ENCODE peak calls at places on chromosomes 11 and 22, in ten cellular contexts. Z, X, E, C, Q, L, V, F, U and M are unnamed samples.

GRCh38 chr22:45478108-45478771 is 24.4 kb upstream of the FBLN1 start:
- DNase-seq in Z (peak), X (no peak), E (peak), C (no peak), Q (no peak), L (peak), V (peak), F (no peak), U (no peak), M (no peak)

GRCh38 chr11:66855574-66856495 is 1.0 kb upstream of the LRFN4 start:
- DNase-seq in Z (peak), X (peak), E (peak), C (peak), Q (peak), L (peak), V (peak), F (peak), U (peak), M (peak)

GRCh38 chr11:19072464-19072863 is 11.9 kb upstream of the MRGPRX2 start:
- DNase-seq in Z (no peak), X (no peak), E (no peak), C (no peak), Q (no peak), L (no peak), V (peak), F (peak), U (peak), M (no peak)

GRCh38 chr22:41874090-41874489 is 40.8 kb downstream of the SHISA8 start:
- DNase-seq in Z (no peak), X (no peak), E (no peak), C (no peak), Q (no peak), L (no peak), V (no peak), F (no peak), U (no peak), M (no peak)

GRCh38 chr22:44408227-44409192 is 89.5 kb downstream of the RTL6 start:
- DNase-seq in Z (no peak), X (no peak), E (no peak), C (no peak), Q (no peak), L (no peak), V (peak), F (no peak), U (no peak), M (peak)

GRCh38 chr11:118530683-118531596 is at the start of gene TMEM25:
- DNase-seq in Z (peak), X (peak), E (peak), C (peak), Q (peak), L (peak), V (peak), F (peak), U (peak), M (peak)

GRCh38 chr11:115590254-115590653 is 86.0 kb upstream of the CADM1 start:
- DNase-seq in Z (no peak), X (peak), E (no peak), C (peak), Q (no peak), L (no peak), V (no peak), F (no peak), U (no peak), M (no peak)

GRCh38 chr11:107496011-107496410 is 38.4 kb upstream of the CWF19L2 start:
- DNase-seq in Z (peak), X (no peak), E (peak), C (no peak), Q (no peak), L (no peak), V (no peak), F (no peak), U (no peak), M (no peak)

GRCh38 chr22:17536269-17536668 is 27.0 kb upstream of the SLC25A18 start:
- DNase-seq in Z (no peak), X (no peak), E (peak), C (no peak), Q (no peak), L (no peak), V (no peak), F (no peak), U (no peak), M (peak)

GRCh38 chr22:24772493-24773220 is 1.9 kb downstream of the PIWIL3 start:
- DNase-seq in Z (peak), X (peak), E (peak), C (peak), Q (no peak), L (no peak), V (no peak), F (no peak), U (no peak), M (no peak)
- H3K27ac ChIP-seq in Z (no peak), X (no peak), E (no peak), C (no peak), Q (no peak), L (no peak), V (no peak), F (no peak), U (no peak), M (no peak)

GRCh38 chr11:534197-534591 is 1.2 kb downstream of the HRAS start:
- DNase-seq in Z (no peak), X (no peak), E (no peak), C (no peak), Q (no peak), L (no peak), V (no peak), F (peak), U (no peak), M (peak)

GRCh38 chr11:533586-534196 is 1.7 kb downstream of the HRAS start:
- DNase-seq in Z (no peak), X (no peak), E (no peak), C (no peak), Q (no peak), L (no peak), V (no peak), F (peak), U (no peak), M (no peak)

GRCh38 chr11:533049-533585 is 2.3 kb downstream of the HRAS start:
- DNase-seq in Z (no peak), X (no peak), E (no peak), C (no peak), Q (no peak), L (no peak), V (no peak), F (peak), U (no peak), M (no peak)

GRCh38 chr11:535519-536454 is at the start of gene HRAS:
- DNase-seq in Z (peak), X (peak), E (peak), C (peak), Q (peak), L (peak), V (peak), F (peak), U (peak), M (peak)

DNA sequence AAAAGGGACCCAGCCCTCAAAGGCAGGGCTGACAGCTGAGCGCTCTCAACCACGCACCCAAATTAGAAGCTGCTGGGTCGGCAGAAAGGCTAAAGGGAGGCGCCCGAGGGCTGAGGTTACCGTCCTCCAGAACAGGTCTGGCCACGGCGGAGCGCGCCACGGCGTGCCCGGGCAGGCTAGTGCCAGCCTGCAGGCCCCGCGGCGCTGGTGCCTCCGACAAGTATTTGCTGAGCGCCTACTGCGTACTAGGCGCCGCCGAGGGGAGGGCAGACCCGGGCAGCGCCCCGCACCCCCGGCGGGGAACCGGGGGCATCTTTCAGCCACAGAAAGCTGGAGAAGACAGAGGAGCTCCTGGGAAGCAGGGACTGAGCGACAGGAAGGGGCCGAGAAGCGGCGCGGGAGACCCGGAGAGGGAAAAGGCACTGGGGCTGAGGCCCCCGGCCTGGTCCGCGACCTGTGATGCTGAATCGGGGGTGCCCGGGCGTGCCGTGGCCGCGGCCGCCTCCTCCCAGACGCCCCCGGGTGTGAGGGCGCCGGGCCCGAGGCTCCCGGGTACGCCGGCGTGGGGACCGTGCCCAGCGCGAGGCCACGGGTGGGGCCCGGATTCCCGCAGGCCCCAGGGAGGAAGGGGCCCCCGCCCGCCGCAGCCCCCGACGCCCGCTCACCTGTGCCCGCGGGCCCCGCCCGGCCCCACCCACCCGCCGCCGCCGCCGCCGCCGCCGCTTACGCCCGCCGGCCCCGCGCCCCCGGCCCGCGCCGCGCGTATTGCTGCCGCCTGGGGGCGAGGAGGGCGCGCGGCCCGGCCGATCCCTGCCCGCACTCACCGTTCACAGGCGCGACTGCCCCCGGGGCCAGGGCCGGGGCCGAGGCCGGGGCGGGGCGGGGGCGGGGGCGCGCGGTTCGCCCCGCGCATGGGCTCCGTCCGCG is 521 bp downstream of the HRAS start:
- DNase-seq in Z (no peak), X (peak), E (peak), C (peak), Q (peak), L (no peak), V (peak), F (peak), U (peak), M (no peak)
- TF ChIP-seq CTCF in Z (peak), X (peak), E (no peak), C (no peak), Q (no peak), L (peak), V (no peak), F (no peak), U (no peak), M (no peak)

DNA sequence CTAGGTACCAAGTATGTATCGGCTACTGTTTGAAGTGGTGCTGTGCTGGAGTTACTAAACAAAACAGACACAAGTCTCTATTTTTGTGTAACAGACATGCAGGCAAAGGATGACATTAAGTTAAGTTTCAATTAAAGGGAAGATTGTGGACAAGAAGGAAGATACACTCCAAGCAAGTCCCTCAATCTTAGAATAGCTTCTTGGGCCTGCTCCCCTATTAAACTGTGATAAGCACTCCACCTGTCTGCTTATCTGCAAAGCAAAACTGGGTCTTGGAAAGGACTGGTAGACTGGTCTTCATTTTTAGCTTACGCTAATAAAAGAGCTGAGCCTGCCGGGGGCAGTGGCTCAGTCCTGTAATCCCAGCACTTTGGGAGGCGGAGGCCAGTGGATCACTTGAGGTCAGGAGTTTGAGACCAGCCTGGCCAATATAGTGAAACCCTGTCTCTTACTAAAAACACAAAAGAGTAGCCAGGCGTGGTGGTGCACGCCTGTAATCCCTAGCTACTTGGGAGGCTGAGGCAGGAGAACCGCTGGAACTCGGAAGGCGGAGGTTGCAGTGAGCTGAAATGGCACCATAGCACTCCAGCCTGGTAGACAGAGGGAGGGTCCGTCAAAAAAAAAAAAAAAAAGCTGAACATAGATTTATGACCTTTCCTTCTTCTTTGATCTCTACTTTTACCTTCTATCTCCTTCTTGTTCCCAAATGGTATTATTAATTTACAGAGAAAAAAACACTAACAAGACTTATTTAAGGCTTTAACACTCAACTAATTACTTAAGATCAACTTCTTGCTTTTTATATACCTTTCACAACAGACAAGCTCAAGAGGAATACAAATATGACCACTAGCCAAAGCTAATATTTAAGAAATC is 4.1 kb downstream of the DDX17 start:
- DNase-seq in Z (no peak), X (no peak), E (no peak), C (no peak), Q (no peak), L (no peak), V (no peak), F (no peak), U (no peak), M (no peak)
- H3K4me3 ChIP-seq in Z (no peak), X (no peak), E (peak), C (no peak), Q (no peak), L (no peak), V (peak), F (no peak), U (no peak), M (peak)

GRCh38 chr11:8917157-8917820 is 6.3 kb downstream of the AKIP1 start:
- DNase-seq in Z (peak), X (no peak), E (peak), C (peak), Q (no peak), L (no peak), V (peak), F (no peak), U (peak), M (no peak)
- H3K27ac ChIP-seq in Z (peak), X (peak), E (peak), C (peak), Q (no peak), L (peak), V (peak), F (no peak), U (peak), M (no peak)

GRCh38 chr11:61892085-61892370 is 683 bp upstream of the FADS3 start:
- DNase-seq in Z (no peak), X (no peak), E (no peak), C (no peak), Q (no peak), L (no peak), V (no peak), F (peak), U (no peak), M (no peak)

GRCh38 chr11:61889831-61890230 is 1.5 kb downstream of the FADS3 start:
- DNase-seq in Z (no peak), X (no peak), E (no peak), C (no peak), Q (no peak), L (no peak), V (no peak), F (no peak), U (no peak), M (no peak)

GRCh38 chr11:61891331-61892084 is at the start of gene FADS3:
- DNase-seq in Z (peak), X (peak), E (peak), C (peak), Q (peak), L (peak), V (peak), F (peak), U (peak), M (peak)

GRCh38 chr11:61888590-61888989 is 2.8 kb downstream of the FADS3 start:
- DNase-seq in Z (no peak), X (no peak), E (no peak), C (no peak), Q (no peak), L (no peak), V (no peak), F (no peak), U (no peak), M (no peak)

GRCh38 chr11:61890536-61891330 is 612 bp downstream of the FADS3 start:
- DNase-seq in Z (peak), X (peak), E (peak), C (peak), Q (no peak), L (peak), V (peak), F (peak), U (no peak), M (no peak)
- TF ChIP-seq CTCF in Z (peak), X (no peak), E (no peak), C (no peak), Q (no peak), L (no peak), V (no peak), F (no peak), U (no peak), M (no peak)

DNA sequence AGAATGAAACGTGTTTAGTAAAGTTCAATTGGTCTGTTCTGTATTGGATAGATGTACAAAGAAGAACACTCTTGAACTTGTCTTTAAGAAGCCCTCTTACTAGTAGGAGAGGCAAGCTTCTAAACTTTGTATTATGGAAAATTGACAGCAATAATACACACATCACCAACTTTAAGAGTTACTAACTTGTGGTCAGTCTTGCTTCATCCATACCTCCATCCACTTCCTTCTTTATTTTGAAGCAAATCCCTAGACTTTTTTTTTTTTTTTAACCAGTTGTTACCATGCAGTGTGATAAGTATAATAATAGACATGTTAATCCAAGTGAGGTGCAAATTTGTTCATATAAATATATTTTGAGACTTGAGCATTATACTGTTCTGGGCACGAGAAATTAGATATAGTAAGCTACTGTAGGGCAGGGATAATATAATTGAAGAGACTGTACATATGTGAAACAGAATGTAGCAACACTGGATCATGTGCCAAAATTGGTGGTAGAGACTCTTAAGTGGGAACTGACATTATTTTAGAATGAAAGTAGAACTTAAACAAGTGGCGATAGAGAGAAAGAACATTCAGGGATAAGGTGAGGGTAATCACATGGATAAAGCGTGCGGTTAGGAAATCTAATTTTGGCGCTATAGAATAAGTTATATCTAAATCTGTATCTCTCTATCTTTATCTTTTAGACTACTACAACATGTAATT is 6.5 kb downstream of the FAR1 start:
- DNase-seq in Z (no peak), X (no peak), E (no peak), C (no peak), Q (no peak), L (no peak), V (no peak), F (no peak), U (no peak), M (no peak)
- H3K4me3 ChIP-seq in Z (no peak), X (no peak), E (no peak), C (no peak), Q (no peak), L (no peak), V (peak), F (no peak), U (no peak), M (no peak)